ENCODE peak calls at places on chromosome 15, in ten cellular contexts. Z, N, K, A, E, F, Q, R, V and M are unnamed samples.

GRCh38 chr15:73287019-73287418 is 81.7 kb downstream of the HCN4 start:
- DNase-seq in Z (no peak), N (no peak), K (no peak), A (no peak), E (no peak), F (no peak), Q (no peak), R (no peak), V (no peak), M (no peak)

GRCh38 chr15:42819781-42820180 is 82.9 kb upstream of the CDAN1 start:
- DNase-seq in Z (no peak), N (no peak), K (no peak), A (no peak), E (no peak), F (no peak), Q (no peak), R (no peak), V (no peak), M (no peak)

GRCh38 chr15:63605816-63606215 is 8.6 kb downstream of the FBXL22 start:
- DNase-seq in Z (no peak), N (no peak), K (no peak), A (no peak), E (no peak), F (no peak), Q (no peak), R (no peak), V (no peak), M (no peak)

GRCh38 chr15:73246411-73246810 is 122.3 kb downstream of the HCN4 start:
- DNase-seq in Z (no peak), N (no peak), K (no peak), A (no peak), E (no peak), F (no peak), Q (no peak), R (no peak), V (no peak), M (no peak)

GRCh38 chr15:31365655-31366127 is 39.1 kb downstream of the KLF13 start:
- DNase-seq in Z (peak), N (no peak), K (no peak), A (peak), E (no peak), F (no peak), Q (peak), R (peak), V (peak), M (peak)

GRCh38 chr15:53862371-53862770 is 102.9 kb upstream of the WDR72 start:
- DNase-seq in Z (no peak), N (no peak), K (no peak), A (no peak), E (no peak), F (no peak), Q (no peak), R (no peak), V (no peak), M (no peak)

GRCh38 chr15:77191230-77191834 is 120.4 kb upstream of the TSPAN3 start:
- DNase-seq in Z (no peak), N (no peak), K (no peak), A (no peak), E (no peak), F (no peak), Q (no peak), R (no peak), V (no peak), M (no peak)

GRCh38 chr15:76577879-76578512 is 241.4 kb downstream of the ISL2 start:
- DNase-seq in Z (no peak), N (no peak), K (no peak), A (no peak), E (no peak), F (no peak), Q (no peak), R (no peak), V (no peak), M (no peak)

GRCh38 chr15:67186226-67186649 is 68.2 kb downstream of the AAGAB start:
- DNase-seq in Z (no peak), N (no peak), K (no peak), A (no peak), E (no peak), F (no peak), Q (no peak), R (peak), V (no peak), M (no peak)

GRCh38 chr15:29331071-29331470 is 61.4 kb upstream of the NSMCE3 start:
- DNase-seq in Z (no peak), N (no peak), K (no peak), A (no peak), E (no peak), F (no peak), Q (no peak), R (no peak), V (no peak), M (no peak)

GRCh38 chr15:33242165-33242564 is 47.7 kb upstream of the FMN1 start:
- DNase-seq in Z (peak), N (no peak), K (peak), A (peak), E (peak), F (peak), Q (peak), R (no peak), V (no peak), M (peak)

GRCh38 chr15:24954783-24955548 is at the start of the genes SNRPN and SNURF:
- DNase-seq in Z (peak), N (peak), K (peak), A (peak), E (no peak), F (peak), Q (peak), R (peak), V (peak), M (peak)

GRCh38 chr15:73196113-73196512 is 143.8 kb downstream of the NEO1 start:
- DNase-seq in Z (no peak), N (no peak), K (no peak), A (no peak), E (no peak), F (no peak), Q (no peak), R (no peak), V (no peak), M (no peak)

GRCh38 chr15:68631621-68632051 is 52.8 kb downstream of the CORO2B start:
- DNase-seq in Z (no peak), N (no peak), K (no peak), A (peak), E (no peak), F (no peak), Q (no peak), R (no peak), V (no peak), M (no peak)

GRCh38 chr15:85742186-85742751 is 52.5 kb downstream of the KLHL25 start:
- DNase-seq in Z (no peak), N (no peak), K (no peak), A (peak), E (no peak), F (no peak), Q (no peak), R (no peak), V (peak), M (peak)

GRCh38 chr15:66722757-66723540 is 20.9 kb downstream of the SMAD6 start:
- DNase-seq in Z (no peak), N (no peak), K (no peak), A (no peak), E (no peak), F (no peak), Q (no peak), R (no peak), V (no peak), M (no peak)

GRCh38 chr15:98207928-98208327 is 247.4 kb downstream of the ARRDC4 start:
- DNase-seq in Z (no peak), N (no peak), K (no peak), A (no peak), E (no peak), F (no peak), Q (no peak), R (no peak), V (no peak), M (no peak)

GRCh38 chr15:100767002-100767825 is 112.4 kb upstream of the ALDH1A3 start:
- DNase-seq in Z (no peak), N (no peak), K (no peak), A (peak), E (no peak), F (no peak), Q (no peak), R (no peak), V (no peak), M (no peak)

GRCh38 chr15:99702895-99703602 is 30.2 kb downstream of the LYSMD4 start:
- DNase-seq in Z (no peak), N (no peak), K (no peak), A (no peak), E (no peak), F (no peak), Q (no peak), R (no peak), V (no peak), M (no peak)

GRCh38 chr15:44295909-44296420 is 7.4 kb downstream of the GOLM2 start:
- DNase-seq in Z (no peak), N (no peak), K (no peak), A (no peak), E (no peak), F (no peak), Q (no peak), R (no peak), V (peak), M (no peak)

GRCh38 chr15:39156636-39157255 is 424.1 kb upstream of the THBS1 start:
- DNase-seq in Z (no peak), N (no peak), K (no peak), A (no peak), E (no peak), F (no peak), Q (no peak), R (no peak), V (no peak), M (no peak)

GRCh38 chr15:52102468-52102867 is 10.1 kb downstream of the BCL2L10 start:
- DNase-seq in Z (no peak), N (no peak), K (no peak), A (peak), E (peak), F (peak), Q (peak), R (no peak), V (peak), M (peak)

GRCh38 chr15:93466380-93466779 is 377.4 kb upstream of the RGMA start:
- DNase-seq in Z (no peak), N (no peak), K (no peak), A (no peak), E (no peak), F (no peak), Q (no peak), R (no peak), V (no peak), M (no peak)

GRCh38 chr15:33068007-33068441 is 126.5 kb downstream of the FMN1 start:
- DNase-seq in Z (peak), N (no peak), K (peak), A (peak), E (no peak), F (peak), Q (peak), R (peak), V (peak), M (peak)

GRCh38 chr15:67523337-67523736 is 2.4 kb downstream of the C15orf61 start:
- DNase-seq in Z (no peak), N (no peak), K (no peak), A (no peak), E (no peak), F (no peak), Q (no peak), R (no peak), V (no peak), M (no peak)

GRCh38 chr15:75238150-75238549 is 20.0 kb upstream of the GOLGA6C start:
- DNase-seq in Z (no peak), N (no peak), K (no peak), A (no peak), E (no peak), F (no peak), Q (no peak), R (no peak), V (no peak), M (no peak)

GRCh38 chr15:24772709-24773373 is 97.3 kb downstream of the NPAP1 start:
- DNase-seq in Z (peak), N (no peak), K (no peak), A (peak), E (peak), F (peak), Q (peak), R (peak), V (peak), M (peak)

GRCh38 chr15:32828507-32829186 is 110.8 kb downstream of the GREM1 start:
- DNase-seq in Z (no peak), N (no peak), K (no peak), A (no peak), E (no peak), F (peak), Q (peak), R (no peak), V (peak), M (peak)

GRCh38 chr15:96324900-96325299 is 5.6 kb upstream of the NR2F2 start:
- DNase-seq in Z (no peak), N (no peak), K (no peak), A (no peak), E (no peak), F (no peak), Q (no peak), R (no peak), V (peak), M (no peak)

GRCh38 chr15:51917493-51917892 is 54.1 kb downstream of the LEO1 start:
- DNase-seq in Z (no peak), N (no peak), K (peak), A (peak), E (peak), F (peak), Q (no peak), R (no peak), V (peak), M (peak)

GRCh38 chr15:91429973-91430372 is 329.9 kb downstream of the SV2B start:
- DNase-seq in Z (no peak), N (no peak), K (no peak), A (no peak), E (no peak), F (no peak), Q (no peak), R (no peak), V (no peak), M (no peak)

GRCh38 chr15:67531379-67532059 is 10.6 kb downstream of the C15orf61 start:
- DNase-seq in Z (no peak), N (no peak), K (no peak), A (no peak), E (no peak), F (peak), Q (peak), R (no peak), V (peak), M (no peak)

GRCh38 chr15:31081568-31082250 is 19.8 kb downstream of the TRPM1 start:
- DNase-seq in Z (no peak), N (no peak), K (no peak), A (no peak), E (no peak), F (peak), Q (no peak), R (no peak), V (no peak), M (no peak)

GRCh38 chr15:82647045-82647834 is at the start of gene CPEB1:
- DNase-seq in Z (no peak), N (no peak), K (no peak), A (peak), E (no peak), F (no peak), Q (no peak), R (peak), V (peak), M (peak)
- TF ChIP-seq CTCF in Z (no peak), N (peak), K (no peak), A (peak), E (peak), F (no peak), Q (peak), R (no peak), V (no peak), M (peak)

GRCh38 chr15:64742385-64742784 is 33.0 kb downstream of the RBPMS2 start:
- DNase-seq in Z (no peak), N (no peak), K (no peak), A (no peak), E (no peak), F (no peak), Q (no peak), R (no peak), V (no peak), M (no peak)

GRCh38 chr15:64742921-64743320 is 32.5 kb downstream of the RBPMS2 start:
- DNase-seq in Z (no peak), N (no peak), K (no peak), A (no peak), E (no peak), F (no peak), Q (no peak), R (no peak), V (no peak), M (no peak)

GRCh38 chr15:64738231-64739095 is 36.9 kb downstream of the RBPMS2 start:
- DNase-seq in Z (no peak), N (no peak), K (no peak), A (no peak), E (no peak), F (no peak), Q (no peak), R (no peak), V (no peak), M (no peak)

GRCh38 chr15:64739216-64739976 is 36.0 kb downstream of the RBPMS2 start:
- DNase-seq in Z (no peak), N (no peak), K (no peak), A (no peak), E (no peak), F (no peak), Q (no peak), R (no peak), V (peak), M (no peak)

GRCh38 chr15:64740361-64741170 is 34.8 kb downstream of the RBPMS2 start:
- DNase-seq in Z (no peak), N (no peak), K (peak), A (no peak), E (no peak), F (peak), Q (peak), R (no peak), V (peak), M (peak)
- H3K4me3 ChIP-seq in Z (no peak), N (no peak), K (no peak), A (no peak), E (no peak), F (no peak), Q (no peak), R (no peak), V (peak), M (no peak)

GRCh38 chr15:89090791-89091666 is 2.8 kb downstream of the ABHD2 start:
- DNase-seq in Z (peak), N (no peak), K (peak), A (no peak), E (no peak), F (peak), Q (peak), R (peak), V (peak), M (peak)
- TF ChIP-seq CTCF in Z (no peak), N (no peak), K (no peak), A (no peak), E (peak), F (peak), Q (peak), R (no peak), V (peak), M (peak)

DNA sequence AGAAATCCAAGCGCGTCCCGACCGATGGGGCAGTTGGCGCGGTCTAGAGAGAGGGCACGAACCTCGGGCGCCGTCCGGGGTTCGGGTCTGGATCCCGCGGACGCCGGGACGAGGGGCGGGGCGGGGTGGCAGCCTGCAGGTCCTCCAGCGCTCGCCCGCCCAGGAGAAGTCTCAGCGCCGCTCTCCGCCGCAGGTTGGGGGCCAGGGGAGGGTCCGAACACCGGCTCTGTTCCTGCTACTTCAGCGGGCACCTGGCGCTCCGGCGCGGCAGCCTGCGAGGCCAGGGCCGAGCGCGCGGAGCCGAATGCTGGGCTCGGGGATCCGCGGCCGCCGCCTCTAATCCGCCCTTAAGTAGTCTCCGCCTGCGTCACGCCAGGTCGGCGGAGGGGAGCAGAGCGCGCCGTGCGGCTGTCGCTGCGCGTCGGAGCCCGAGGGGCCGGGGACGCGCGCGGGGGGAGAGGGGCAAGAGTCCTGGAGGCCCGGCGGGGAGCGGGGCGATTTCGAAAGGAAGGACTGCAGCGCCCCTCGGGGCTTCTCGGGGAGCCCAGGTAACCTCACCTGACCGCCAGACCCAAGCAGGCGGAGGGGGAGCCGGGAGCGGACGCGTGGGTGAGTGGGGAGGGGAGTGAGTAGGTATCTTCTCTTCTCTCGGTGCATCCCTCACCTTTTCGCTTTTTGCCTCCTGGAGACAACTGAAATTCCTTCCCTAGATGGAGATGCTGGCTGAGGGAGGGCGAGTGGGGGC is at the start of gene GJD2:
- DNase-seq in Z (no peak), N (no peak), K (no peak), A (peak), E (no peak), F (no peak), Q (no peak), R (peak), V (no peak), M (no peak)
- H3K4me3 ChIP-seq in Z (no peak), N (peak), K (no peak), A (peak), E (no peak), F (no peak), Q (no peak), R (no peak), V (no peak), M (no peak)

GRCh38 chr15:84104853-84105252 is 130.7 kb upstream of the GOLGA6L4 start:
- DNase-seq in Z (no peak), N (no peak), K (no peak), A (no peak), E (no peak), F (no peak), Q (no peak), R (no peak), V (no peak), M (no peak)

GRCh38 chr15:84112025-84112424 is 123.5 kb upstream of the GOLGA6L4 start:
- DNase-seq in Z (no peak), N (no peak), K (no peak), A (no peak), E (peak), F (peak), Q (no peak), R (no peak), V (peak), M (peak)

GRCh38 chr15:84113919-84114318 is 121.7 kb upstream of the GOLGA6L4 start:
- DNase-seq in Z (no peak), N (no peak), K (no peak), A (no peak), E (no peak), F (no peak), Q (peak), R (no peak), V (no peak), M (no peak)

GRCh38 chr15:84103345-84103744 is 132.2 kb upstream of the GOLGA6L4 start:
- DNase-seq in Z (no peak), N (no peak), K (no peak), A (peak), E (no peak), F (no peak), Q (no peak), R (no peak), V (no peak), M (no peak)

GRCh38 chr15:84108725-84109124 is 126.8 kb upstream of the GOLGA6L4 start:
- DNase-seq in Z (no peak), N (no peak), K (no peak), A (no peak), E (peak), F (peak), Q (no peak), R (no peak), V (peak), M (no peak)
- TF ChIP-seq CTCF in Z (no peak), N (peak), K (no peak), A (peak), E (peak), F (peak), Q (peak), R (no peak), V (peak), M (peak)